ENCODE peak calls at places on chromosomes 1 and 21, in seven cellular contexts. H is H9, R is IMR-90, Q is H1, G is mesenchymal stem cell, Z is neuronal stem cell, C is mesendoderm. D is an unnamed sample.

GRCh38 chr1:2349821-2350220 is 41.5 kb downstream of the MORN1 start:
- DNase-seq in R (no peak), G (no peak), Z (no peak), Q (no peak), H (no peak), C (no peak), D (no peak)

GRCh38 chr1:169608231-169608630 is 21.7 kb downstream of the SELP start:
- DNase-seq in C (no peak), G (no peak), Z (no peak), Q (no peak), R (no peak), H (no peak), D (no peak)

GRCh38 chr1:35136780-35137179 is 56.2 kb downstream of the SFPQ start:
- DNase-seq in G (no peak), Q (no peak), H (no peak), R (no peak), C (no peak), Z (no peak), D (no peak)

GRCh38 chr1:211912064-211912463 is 81.5 kb upstream of the LPGAT1 start:
- DNase-seq in H (no peak), Z (no peak), G (no peak), Q (no peak), R (no peak), C (no peak), D (no peak)

GRCh38 chr21:45948576-45949141 is 32.9 kb upstream of the COL6A1 start:
- DNase-seq in C (peak; percentile 52), H (no peak), R (no peak), G (no peak), Z (no peak), Q (no peak), D (no peak)

GRCh38 chr21:15004721-15005370 is 60.0 kb downstream of the NRIP1 start:
- DNase-seq in G (no peak), Z (no peak), C (no peak), R (peak; percentile 73), Q (no peak), H (no peak), D (no peak)

GRCh38 chr21:21003701-21004100 is 5.5 kb downstream of the NCAM2 start:
- DNase-seq in H (peak; percentile 34), Q (no peak), R (peak; percentile 37), Z (no peak), G (peak; percentile 40), C (peak; percentile 75), D (no peak)

GRCh38 chr1:111864862-111865261 is 109.2 kb downstream of the DDX20 start:
- DNase-seq in H (no peak), C (peak; percentile 63), Z (no peak), R (no peak), G (no peak), Q (no peak), D (no peak)

GRCh38 chr1:39735731-39736130 is 3.0 kb upstream of the PPIE start:
- DNase-seq in G (no peak), R (no peak), Z (no peak), Q (no peak), H (no peak), C (no peak), D (no peak)

GRCh38 chr1:85387781-85388180 is 77.2 kb downstream of the DDAH1 start:
- DNase-seq in G (no peak), R (no peak), Z (no peak), H (no peak), C (no peak), Q (no peak), D (no peak)

GRCh38 chr1:21838359-21839157 is 26.5 kb downstream of the LDLRAD2 start:
- DNase-seq in Q (no peak), Z (no peak), C (no peak), H (no peak), G (no peak), R (no peak), D (no peak)

GRCh38 chr21:29433366-29434059 is 134.8 kb downstream of the BACH1 start:
- DNase-seq in Q (no peak), Z (no peak), G (peak; percentile 33), R (peak; percentile 71), C (no peak), H (no peak), D (peak; percentile 94)

GRCh38 chr1:99481391-99481996 is 164.4 kb upstream of the PALMD start:
- DNase-seq in G (peak; percentile 60), C (peak; percentile 71), Z (peak; percentile 37), R (peak; percentile 68), H (no peak), Q (no peak), D (peak; percentile 22)

DNA sequence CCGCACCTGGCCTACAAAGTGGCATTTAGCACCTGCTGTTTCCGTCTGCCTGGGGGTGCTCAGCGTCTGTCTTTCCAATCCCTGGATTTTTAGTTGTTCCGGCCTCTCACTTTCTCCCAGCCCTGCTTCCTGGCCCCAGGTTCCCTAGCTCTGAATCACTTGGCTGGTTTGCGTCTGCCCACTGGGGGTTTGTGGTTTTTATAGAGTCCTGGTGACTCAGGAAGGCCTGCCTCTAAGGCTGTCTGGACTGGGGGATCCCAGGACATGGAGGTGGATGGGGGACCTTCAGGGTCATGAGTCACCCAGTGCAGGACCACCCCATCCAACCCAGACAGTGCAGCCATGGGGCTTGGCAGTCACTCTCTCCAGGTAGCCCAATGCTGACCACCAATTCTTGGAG is 53.5 kb downstream of the MRPL37 start:
- DNase-seq in Q (no peak), Z (no peak), H (no peak), C (peak; percentile 23), G (peak; percentile 97), R (peak; percentile 94), D (no peak)
- H2BK120ac ChIP-seq in Q (no peak overlapping the region), Z (no peak overlapping the region), H (no peak overlapping the region), C (no peak overlapping the region), G (no peak overlapping the region), R (peak overlapping the region; percentile 53), D (no peak overlapping the region)

GRCh38 chr1:103107696-103108524 is at the start of gene COL11A1:
- DNase-seq in G (peak; percentile 20), Z (peak; percentile 23), C (peak; percentile 55), H (no peak), Q (peak; percentile 50), R (no peak), D (no peak)

GRCh38 chr1:103106426-103107321 is 1.6 kb downstream of the COL11A1 start:
- DNase-seq in R (peak; percentile 30), G (peak; percentile 64), Q (peak; percentile 66), Z (peak; percentile 67), C (peak; percentile 88), H (peak; percentile 56), D (peak; percentile 82)

GRCh38 chr1:103110701-103111100 is 2.4 kb upstream of the COL11A1 start:
- DNase-seq in C (no peak), R (no peak), G (no peak), Q (no peak), Z (peak; percentile 4), H (no peak), D (no peak)

GRCh38 chr1:103109291-103109920 is 1.1 kb upstream of the COL11A1 start:
- DNase-seq in Z (peak; percentile 33), R (no peak), C (peak; percentile 26), H (peak; percentile 26), Q (no peak), G (no peak), D (peak; percentile 100)

GRCh38 chr1:103108525-103109150 is 316 bp upstream of the COL11A1 start:
- DNase-seq in R (no peak), Z (peak; percentile 91), H (peak; percentile 93), C (peak; percentile 95), Q (peak; percentile 78), G (peak; percentile 40), D (peak; percentile 4)
- H3K9ac ChIP-seq in R (no peak overlapping the region), Z (peak overlapping the region; percentile 60), H (peak overlapping the region; percentile 61), C (peak overlapping the region; percentile 81), Q (peak overlapping the region; percentile 9), G (peak overlapping the region; percentile 40), D (no peak overlapping the region)

DNA sequence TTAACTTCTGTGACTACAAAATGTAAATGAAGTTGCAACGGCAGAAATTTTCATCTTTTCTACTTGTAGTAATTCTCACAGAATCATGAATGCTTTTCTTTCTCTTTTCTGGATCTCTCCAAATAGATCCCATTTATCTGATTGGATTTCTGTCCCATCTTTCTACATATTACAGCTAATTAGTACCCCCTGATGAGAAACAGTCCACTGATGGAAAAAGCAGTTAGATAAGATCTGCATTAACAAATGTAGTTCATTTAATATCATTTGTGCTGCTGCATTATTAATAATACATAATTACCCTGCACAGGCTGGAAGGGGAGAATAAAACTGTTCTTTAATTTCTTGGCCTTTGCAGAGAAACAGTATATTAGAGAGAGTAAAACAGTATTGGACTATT is 289.3 kb downstream of the TTLL7 start:
- DNase-seq in R (no peak), Q (no peak), G (no peak), C (no peak), Z (no peak), H (no peak), D (no peak)
- H3K23ac ChIP-seq in R (no peak overlapping the region), Q (no peak overlapping the region), G (no peak overlapping the region), C (no peak overlapping the region), Z (no peak overlapping the region), H (no peak overlapping the region), D (no peak overlapping the region)

GRCh38 chr1:177615251-177615650 is 354.6 kb downstream of the SEC16B start:
- DNase-seq in H (no peak), Z (no peak), Q (no peak), R (no peak), C (no peak), G (no peak), D (peak; percentile 13)

GRCh38 chr1:177609953-177610352 is 359.9 kb downstream of the SEC16B start:
- DNase-seq in C (no peak), H (no peak), R (no peak), Z (no peak), G (no peak), Q (no peak), D (no peak)

DNA sequence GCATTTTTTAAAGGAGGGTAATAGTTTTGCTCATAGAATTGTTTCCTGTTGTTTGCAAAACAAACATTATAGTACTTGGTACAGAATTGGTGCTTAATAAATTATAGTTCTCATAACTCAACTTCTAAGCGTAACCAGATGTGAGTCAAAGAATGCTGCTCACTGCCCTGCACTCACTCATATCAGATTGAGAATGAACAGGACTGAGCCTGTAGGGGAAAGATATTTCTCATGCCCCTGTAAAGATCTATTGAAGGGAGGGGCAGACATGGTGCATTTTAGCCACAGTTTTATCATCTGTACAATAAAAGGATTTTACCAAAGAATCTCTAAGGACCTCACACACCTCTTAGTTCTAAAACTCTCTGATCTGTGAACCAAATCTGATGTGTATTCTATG is 358.5 kb downstream of the SEC16B start:
- DNase-seq in Z (no peak), R (no peak), Q (no peak), H (no peak), C (no peak), G (no peak), D (no peak)
- H2BK120ac ChIP-seq in Z (no peak overlapping the region), R (no peak overlapping the region), Q (no peak overlapping the region), H (no peak overlapping the region), C (no peak overlapping the region), G (no peak overlapping the region), D (no peak overlapping the region)

GRCh38 chr1:27535386-27535785 is 45.4 kb upstream of the WASF2 start:
- DNase-seq in Z (no peak), H (no peak), C (no peak), G (no peak), Q (no peak), R (no peak), D (no peak)
- H3K9ac ChIP-seq in Z (no peak overlapping the region), H (no peak overlapping the region), C (no peak overlapping the region), G (peak overlapping the region; percentile 25), Q (no peak overlapping the region), R (no peak overlapping the region), D (no peak overlapping the region)

D was measured in trophoblast cell.